ENCODE peak calls at places on chromosomes 3 and 15, in seven cellular contexts. G, X, K, D, Q, F and P are unnamed samples.

GRCh38 chr3:133486658-133487057 is 86.8 kb downstream of the BFSP2 start:
- DNase-seq in G (no peak), X (no peak), K (no peak), D (no peak), Q (no peak), F (no peak), P (no peak)

GRCh38 chr3:128348075-128348474 is 118.6 kb downstream of the DNAJB8 start:
- DNase-seq in G (no peak), X (no peak), K (no peak), D (no peak), Q (no peak), F (no peak), P (no peak)

GRCh38 chr3:151753846-151754245 is 20.1 kb downstream of the AADACL2 start:
- DNase-seq in G (no peak), X (no peak), K (no peak), D (no peak), Q (no peak), F (no peak), P (no peak)

GRCh38 chr15:95259513-95259912 is 1028.2 kb downstream of the MCTP2 start:
- DNase-seq in G (peak), X (peak), K (peak), D (peak), Q (no peak), F (peak), P (peak)

GRCh38 chr15:89163271-89164055 is 57.9 kb downstream of the RLBP1 start:
- DNase-seq in G (no peak), X (no peak), K (no peak), D (no peak), Q (no peak), F (no peak), P (no peak)

GRCh38 chr3:126439968-126440708 is 35.6 kb downstream of the ZXDC start:
- DNase-seq in G (peak), X (no peak), K (no peak), D (no peak), Q (no peak), F (no peak), P (no peak)

GRCh38 chr15:67828969-67829646 is 3.8 kb downstream of the SKOR1 start:
- DNase-seq in G (no peak), X (no peak), K (no peak), D (no peak), Q (no peak), F (peak), P (no peak)

GRCh38 chr3:125556314-125556713 is 36.3 kb upstream of the SNX4 start:
- DNase-seq in G (no peak), X (no peak), K (peak), D (no peak), Q (no peak), F (no peak), P (no peak)

GRCh38 chr15:52783191-52783829 is 6.8 kb downstream of the ONECUT1 start:
- DNase-seq in G (peak), X (peak), K (peak), D (no peak), Q (no peak), F (peak), P (peak)

GRCh38 chr15:52784799-52785671 is 5.1 kb downstream of the ONECUT1 start:
- DNase-seq in G (peak), X (peak), K (no peak), D (no peak), Q (no peak), F (no peak), P (peak)

GRCh38 chr15:52785672-52786406 is 4.3 kb downstream of the ONECUT1 start:
- DNase-seq in G (peak), X (no peak), K (no peak), D (no peak), Q (no peak), F (no peak), P (no peak)

GRCh38 chr15:52782514-52782913 is 7.6 kb downstream of the ONECUT1 start:
- DNase-seq in G (no peak), X (no peak), K (no peak), D (no peak), Q (no peak), F (no peak), P (no peak)

GRCh38 chr15:52783929-52784798 is 6.0 kb downstream of the ONECUT1 start:
- DNase-seq in G (peak), X (peak), K (no peak), D (no peak), Q (no peak), F (peak), P (peak)
- TF ChIP-seq CTCF in G (peak), X (peak), K (no peak), D (no peak), Q (no peak), F (peak), P (peak)

GRCh38 chr3:13282528-13282985 is 137.6 kb downstream of the NUP210 start:
- DNase-seq in G (no peak), X (no peak), K (no peak), D (peak), Q (no peak), F (peak), P (no peak)

GRCh38 chr3:13285007-13285567 is 135.0 kb downstream of the NUP210 start:
- DNase-seq in G (no peak), X (no peak), K (no peak), D (no peak), Q (no peak), F (no peak), P (no peak)

GRCh38 chr3:13283877-13284264 is 136.3 kb downstream of the NUP210 start:
- DNase-seq in G (no peak), X (no peak), K (no peak), D (no peak), Q (no peak), F (no peak), P (no peak)

GRCh38 chr3:13281657-13282527 is 138.2 kb downstream of the NUP210 start:
- DNase-seq in G (peak), X (no peak), K (no peak), D (peak), Q (no peak), F (peak), P (peak)

DNA sequence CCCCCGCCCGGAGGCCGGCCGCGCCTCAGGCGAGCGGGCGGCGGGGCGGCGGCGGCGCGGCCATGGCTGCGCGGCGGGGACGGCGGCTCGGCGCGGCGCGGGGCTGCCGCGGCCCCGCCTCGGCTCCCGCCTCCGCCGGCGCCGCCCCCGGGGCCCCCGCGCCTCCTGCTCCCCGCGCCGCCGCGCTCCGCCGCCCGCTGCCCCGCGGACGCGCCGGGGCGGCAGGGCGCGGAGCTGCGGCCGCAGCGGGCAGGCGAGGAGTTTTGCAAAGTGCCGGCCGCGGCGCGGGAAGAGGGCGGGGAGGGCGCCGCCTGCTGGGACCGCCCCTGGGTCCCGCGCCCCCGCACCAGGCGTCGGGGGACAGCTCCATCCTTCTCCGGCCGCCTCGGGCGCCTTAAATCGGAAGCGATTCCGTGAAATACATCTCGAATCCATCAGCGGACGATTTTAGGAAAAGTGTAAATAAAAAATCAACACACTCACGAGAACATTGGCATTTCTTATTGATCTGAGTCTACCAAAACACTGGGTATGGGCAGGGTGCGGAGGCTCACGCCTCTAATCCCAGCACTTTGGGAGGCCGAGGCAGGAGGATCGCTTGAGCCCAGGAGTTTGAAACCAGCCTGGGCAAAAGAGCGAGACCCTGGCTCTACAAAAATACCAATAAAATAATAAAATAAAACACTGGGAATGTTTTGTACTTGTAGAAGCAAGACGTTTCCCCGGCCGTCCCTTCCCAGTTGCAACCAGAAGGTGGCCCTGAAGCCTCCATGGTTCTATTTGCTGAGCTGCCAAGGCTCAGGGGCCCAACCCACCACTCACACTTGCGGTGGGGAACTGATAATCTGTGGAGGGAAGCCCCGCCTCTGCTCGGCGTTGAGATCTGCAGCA is 136.9 kb downstream of the NUP210 start:
- DNase-seq in G (no peak), X (no peak), K (no peak), D (peak), Q (no peak), F (peak), P (peak)
- TF ChIP-seq CTCF in G (no peak), X (peak), K (no peak), D (peak), Q (no peak), F (no peak), P (peak)

GRCh38 chr3:32681811-32682210 is 3.2 kb upstream of the CNOT10 start:
- DNase-seq in G (no peak), X (no peak), K (no peak), D (no peak), Q (no peak), F (no peak), P (no peak)

GRCh38 chr3:32685604-32686185 is 707 bp downstream of the CNOT10 start:
- DNase-seq in G (no peak), X (no peak), K (peak), D (no peak), Q (no peak), F (no peak), P (no peak)

GRCh38 chr3:32686713-32687112 is 1.7 kb downstream of the CNOT10 start:
- DNase-seq in G (no peak), X (no peak), K (no peak), D (peak), Q (no peak), F (no peak), P (no peak)

GRCh38 chr3:32684029-32684799 is 774 bp upstream of the CNOT10 start:
- DNase-seq in G (no peak), X (no peak), K (no peak), D (no peak), Q (no peak), F (no peak), P (no peak)

GRCh38 chr3:32684800-32685603 is at the start of gene CNOT10:
- DNase-seq in G (peak), X (peak), K (peak), D (peak), Q (peak), F (peak), P (peak)
- TF ChIP-seq CTCF in G (no peak), X (peak), K (no peak), D (no peak), Q (no peak), F (no peak), P (no peak)

GRCh38 chr15:44298878-44299277 is 10.4 kb downstream of the GOLM2 start:
- DNase-seq in G (no peak), X (no peak), K (no peak), D (peak), Q (no peak), F (peak), P (no peak)
- TF ChIP-seq CTCF in G (no peak), X (peak), K (peak), D (peak), Q (no peak), F (peak), P (no peak)

GRCh38 chr15:100255644-100256043 is 86.1 kb downstream of the ADAMTS17 start:
- DNase-seq in G (no peak), X (no peak), K (no peak), D (no peak), Q (peak), F (no peak), P (no peak)

GRCh38 chr15:100259266-100259665 is 82.5 kb downstream of the ADAMTS17 start:
- DNase-seq in G (no peak), X (no peak), K (no peak), D (no peak), Q (no peak), F (no peak), P (no peak)

GRCh38 chr15:100256096-100256984 is 85.4 kb downstream of the ADAMTS17 start:
- DNase-seq in G (no peak), X (no peak), K (no peak), D (no peak), Q (peak), F (no peak), P (no peak)

GRCh38 chr15:100254694-100255093 is 87.1 kb downstream of the ADAMTS17 start:
- DNase-seq in G (no peak), X (no peak), K (no peak), D (no peak), Q (peak), F (no peak), P (no peak)

DNA sequence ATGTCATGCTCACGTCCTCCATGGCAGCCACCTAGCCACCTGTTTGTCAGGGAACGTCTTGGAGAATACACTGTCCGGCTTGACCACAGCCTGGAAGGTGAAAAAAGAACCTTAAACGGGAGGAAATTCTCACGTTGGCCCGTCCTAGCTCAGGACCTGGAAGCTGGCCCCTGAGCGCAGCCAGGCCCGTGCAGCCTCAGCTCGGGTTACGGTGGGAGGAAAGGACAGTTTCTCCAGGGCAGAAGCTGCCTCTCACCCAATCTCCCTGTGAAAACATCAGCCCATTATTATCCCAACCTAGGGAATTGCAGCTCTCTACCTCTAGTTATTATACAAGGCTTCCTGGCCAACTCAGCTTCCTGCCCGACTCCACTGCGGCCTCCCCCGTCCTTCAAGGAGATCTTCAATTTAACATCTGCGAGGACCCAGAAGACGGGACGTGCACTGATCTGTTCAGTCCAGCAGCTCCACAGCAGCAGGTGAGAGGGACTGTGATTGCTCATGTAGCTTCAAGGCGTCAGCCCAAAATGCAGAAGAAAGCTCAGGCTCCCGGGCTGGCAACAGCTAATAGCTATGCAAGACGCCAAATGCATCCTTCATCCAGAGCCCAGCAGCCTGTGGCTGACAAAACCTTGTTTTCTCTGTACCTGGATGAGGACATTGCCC is 84.7 kb downstream of the ADAMTS17 start:
- DNase-seq in G (no peak), X (no peak), K (no peak), D (no peak), Q (no peak), F (no peak), P (no peak)
- TF ChIP-seq CTCF in G (no peak), X (no peak), K (no peak), D (no peak), Q (no peak), F (no peak), P (no peak)

DNA sequence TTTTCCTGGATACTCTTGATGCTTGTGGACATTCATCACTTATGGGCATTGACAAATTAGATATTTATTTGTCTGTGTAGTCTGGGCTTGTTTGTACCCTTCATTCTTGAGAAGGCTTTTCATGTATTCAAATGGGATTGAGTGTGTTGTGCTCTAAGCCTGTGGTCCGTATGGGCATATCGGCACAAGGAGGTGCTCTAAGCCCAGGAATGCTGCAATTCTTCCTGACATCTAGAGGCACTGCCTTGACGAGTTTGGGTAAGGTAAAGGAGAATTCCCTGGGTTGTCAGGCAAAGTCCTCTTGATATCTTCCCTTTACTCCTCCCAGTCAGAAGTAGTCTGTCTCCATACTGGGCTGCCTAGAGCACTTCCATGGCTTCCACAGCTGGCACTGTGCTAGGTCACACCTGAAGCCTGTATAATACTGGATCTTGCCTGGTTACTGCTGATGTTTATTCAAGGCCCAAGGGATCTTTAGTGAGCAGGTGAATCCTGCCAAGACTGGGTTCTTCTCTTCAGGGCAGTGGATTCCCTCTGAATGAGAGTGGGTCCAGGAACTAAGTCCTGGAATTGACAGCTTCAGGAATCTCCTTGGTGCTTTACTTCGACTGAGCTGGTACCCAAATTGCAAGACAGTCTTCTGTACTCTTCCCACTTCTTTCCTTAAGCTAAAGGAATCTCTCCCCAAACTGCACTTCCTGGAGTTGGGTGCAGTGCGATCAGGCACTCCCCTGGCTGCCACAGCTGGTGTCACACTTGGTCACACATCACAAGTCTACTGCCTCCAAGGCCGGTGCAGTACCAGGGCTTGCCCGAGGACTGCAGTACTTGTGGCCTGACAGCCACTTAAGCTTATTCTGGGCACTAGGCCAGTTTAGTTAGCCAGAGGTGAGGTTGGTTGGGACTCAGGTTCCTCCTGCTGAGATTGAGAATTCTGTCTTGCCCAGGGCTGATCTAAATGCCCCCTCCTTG is 46.0 kb downstream of the GALK2 start:
- DNase-seq in G (no peak), X (no peak), K (no peak), D (no peak), Q (no peak), F (peak), P (no peak)
- TF ChIP-seq CTCF in G (no peak), X (peak), K (no peak), D (no peak), Q (no peak), F (no peak), P (no peak)

DNA sequence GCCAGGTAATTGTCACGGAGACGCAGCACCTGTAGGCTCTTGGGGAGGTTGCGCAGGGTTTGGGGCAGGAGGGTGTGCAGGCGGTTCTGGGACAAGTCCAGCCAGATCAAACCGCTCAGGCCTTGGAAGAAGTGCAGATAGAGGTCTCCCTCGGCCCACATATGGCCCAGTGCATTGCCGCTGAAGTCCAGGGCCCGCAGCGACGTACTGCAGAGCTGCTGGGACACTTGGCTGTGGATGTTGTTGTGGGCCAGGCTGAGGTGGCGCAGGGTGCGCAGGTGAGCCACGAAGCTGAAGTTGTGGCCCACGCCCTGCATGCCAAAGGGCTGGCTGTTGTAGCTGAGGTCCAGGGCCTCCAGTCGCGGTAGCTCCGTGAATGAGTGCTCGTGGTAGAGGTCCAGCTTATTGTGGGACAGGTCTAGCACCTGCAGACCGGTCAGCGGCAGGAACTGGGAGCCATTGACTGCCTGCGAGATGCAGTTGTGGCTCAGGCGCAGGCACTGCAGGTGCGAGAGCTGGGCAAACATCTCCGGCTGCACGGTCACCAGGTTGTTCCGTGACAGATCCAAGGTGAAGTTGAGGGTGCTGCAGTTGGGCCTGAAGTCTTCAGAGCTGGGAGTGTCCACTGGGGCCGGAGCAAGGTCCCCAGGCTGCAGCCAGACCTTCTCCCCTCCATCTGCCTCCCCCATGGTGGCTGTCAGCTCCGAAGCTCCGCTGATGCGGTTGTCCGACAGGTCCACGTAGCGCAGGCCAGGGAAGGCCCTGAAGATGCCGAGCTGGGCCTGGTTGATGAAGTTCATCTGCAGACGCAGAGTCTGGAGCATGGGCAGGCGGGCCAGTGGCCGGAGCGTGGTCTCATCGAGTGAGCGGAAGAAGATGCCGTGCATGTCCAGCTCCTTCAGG is 2.9 kb downstream of the TLR9 start:
- DNase-seq in G (no peak), X (no peak), K (no peak), D (no peak), Q (no peak), F (no peak), P (no peak)
- TF ChIP-seq CTCF in G (no peak), X (no peak), K (no peak), D (no peak), Q (no peak), F (no peak), P (no peak)